ENCODE peak calls at places on chromosomes 16 and 17, in eight cellular contexts. E is GM10248; K is cardiac fibroblast; D is foreskin keratinocyte; Y is stimulated activated CD4-positive, alpha-beta T cell treated with anti-CD3 and anti-CD28 coated beads, Interleukin-4, amount 100 ng/mL, for 4 hours; U is A549; T is GM13977; Z is NCI-H1092. S is an unnamed sample.

GRCh38 chr16:58339452-58339938 is 44.7 kb upstream of the PRSS54 start:
- DNase-seq in Y (no peak), U (peak), K (peak), Z (no peak), D (no peak), E (no peak), T (no peak), S (no peak)

GRCh38 chr17:13297198-13297597 is 279.4 kb upstream of the ELAC2 start:
- DNase-seq in E (no peak), T (no peak), U (no peak), D (no peak), Z (peak), K (no peak), Y (no peak), S (no peak)

GRCh38 chr16:35908942-35909341 is 2449.5 kb downstream of the TP53TG3F start:
- DNase-seq in Y (no peak), E (no peak), T (no peak), D (no peak), U (no peak), K (no peak), Z (no peak), S (no peak)

GRCh38 chr17:15918661-15919259 is 26.2 kb upstream of the ADORA2B start:
- DNase-seq in T (no peak), D (no peak), U (no peak), Y (no peak), K (peak), Z (no peak), E (no peak), S (no peak)

GRCh38 chr17:14997290-14997689 is 267.8 kb downstream of the PMP22 start:
- DNase-seq in Z (no peak), D (no peak), Y (no peak), T (no peak), K (no peak), E (no peak), U (no peak), S (no peak)

GRCh38 chr17:80382956-80383355 is 32.0 kb upstream of the ENDOV start:
- DNase-seq in T (no peak), U (no peak), Y (no peak), D (no peak), Z (no peak), E (no peak), K (no peak), S (no peak)

GRCh38 chr16:31199430-31200041 is 3.0 kb downstream of the PYCARD start:
- DNase-seq in E (no peak), Y (no peak), Z (no peak), K (no peak), D (no peak), U (no peak), T (no peak), S (no peak)

GRCh38 chr17:29593546-29594440 is 861 bp downstream of the ANKRD13B start:
- DNase-seq in T (peak), E (no peak), Z (peak), D (no peak), Y (peak), U (no peak), K (no peak), S (no peak)